ENCODE peak calls at places on chromosomes 2 and 18, in six cellular contexts. C is NCI-H1105 treated with DMSO at 0.1 percent for 48 hours, J is NCI-H510A, F is cardiac muscle cell, U is body of pancreas, N is NCI-H1092 treated with DMSO at 0.1 percent for 48 hours. V is an unnamed sample.
A peak's percentile ranks its signal among the peaks of the same experiment; 100 is the strongest.

GRCh38 chr2:241751152-241751551 is 16.7 kb downstream of the D2HGDH start:
- DNase-seq in C (no peak), J (no peak), F (no peak), U (no peak), N (no peak), V (no peak)

GRCh38 chr2:6394266-6394665 is 471.4 kb downstream of the CMPK2 start:
- DNase-seq in C (peak; percentile 72), J (no peak), F (no peak), U (no peak), N (no peak), V (no peak)

GRCh38 chr2:105102963-105103421 is 65.1 kb downstream of the MRPS9 start:
- DNase-seq in C (no peak), J (peak; percentile 53), F (peak; percentile 85), U (no peak), N (no peak), V (no peak)

GRCh38 chr18:79679552-79680099 is at the start of gene CTDP1:
- DNase-seq in C (peak; percentile 87), J (peak; percentile 87), F (peak; percentile 97), U (peak; percentile 94), N (peak; percentile 94), V (peak; percentile 88)

GRCh38 chr2:197145471-197146056 is 165.0 kb downstream of the ANKRD44 start:
- DNase-seq in C (peak; percentile 26), J (peak; percentile 31), F (no peak), U (peak; percentile 12), N (no peak), V (no peak)

GRCh38 chr2:6917761-6918421 is 679 bp downstream of the RNF144A start:
- DNase-seq in C (no peak), J (no peak), F (no peak), U (no peak), N (peak; percentile 17), V (no peak)

GRCh38 chr2:109117780-109118179 is 11.2 kb upstream of the SH3RF3 start:
- DNase-seq in C (no peak), J (no peak), F (no peak), U (no peak), N (no peak), V (no peak)

GRCh38 chr2:74489906-74490305 is 7.0 kb downstream of the TTC31 start:
- DNase-seq in C (no peak), J (no peak), F (no peak), U (no peak), N (no peak), V (no peak)

GRCh38 chr18:79531386-79531785 is 135.7 kb downstream of the NFATC1 start:
- DNase-seq in C (no peak), J (no peak), F (no peak), U (no peak), N (no peak), V (no peak)

V was measured in immature natural killer cell.